ENCODE peak calls at places on chromosomes 1 and 21, in eight cellular contexts. One of them, this sample, is unnamed.

GRCh38 chr1:76314730-76315129 is 240.2 kb downstream of the ST6GALNAC3 start:
- DNase-seq in stimulated activated naive CD4-positive, alpha-beta T cell: no peak
- DNase-seq in stimulated activated CD4-positive, alpha-beta T cell treated with anti-CD3 and anti-CD28 coated beads, TNF-alpha, amount 100 ng/mL, for 1 hour: no peak
- DNase-seq in HFF-Myc: no peak
- DNase-seq in activated effector memory CD4-positive, alpha-beta T cell treated with Interleukin-2 at 50 U/mL for 16 hours: no peak
- DNase-seq in cerebellum: no peak
- DNase-seq in right lobe of liver: no peak
- DNase-seq in NCI-H1105 treated with DMSO at 0.1 percent for 48 hours: no peak
- DNase-seq in this sample: no peak

GRCh38 chr1:56585985-56586384 is 6.6 kb upstream of the PLPP3 start:
- DNase-seq in stimulated activated naive CD4-positive, alpha-beta T cell: no peak
- DNase-seq in stimulated activated CD4-positive, alpha-beta T cell treated with anti-CD3 and anti-CD28 coated beads, TNF-alpha, amount 100 ng/mL, for 1 hour: no peak
- DNase-seq in HFF-Myc: no peak
- DNase-seq in activated effector memory CD4-positive, alpha-beta T cell treated with Interleukin-2 at 50 U/mL for 16 hours: no peak
- DNase-seq in cerebellum: no peak
- DNase-seq in right lobe of liver: no peak
- DNase-seq in NCI-H1105 treated with DMSO at 0.1 percent for 48 hours: no peak
- DNase-seq in this sample: no peak

GRCh38 chr1:45394342-45394741 is 54.1 kb upstream of the MUTYH start:
- DNase-seq in stimulated activated naive CD4-positive, alpha-beta T cell: no peak
- DNase-seq in stimulated activated CD4-positive, alpha-beta T cell treated with anti-CD3 and anti-CD28 coated beads, TNF-alpha, amount 100 ng/mL, for 1 hour: no peak
- DNase-seq in HFF-Myc: no peak
- DNase-seq in activated effector memory CD4-positive, alpha-beta T cell treated with Interleukin-2 at 50 U/mL for 16 hours: no peak
- DNase-seq in cerebellum: no peak
- DNase-seq in right lobe of liver: no peak
- DNase-seq in NCI-H1105 treated with DMSO at 0.1 percent for 48 hours: no peak
- DNase-seq in this sample: no peak

GRCh38 chr1:56376188-56376984 is 203.0 kb downstream of the PLPP3 start:
- DNase-seq in stimulated activated naive CD4-positive, alpha-beta T cell: no peak
- DNase-seq in stimulated activated CD4-positive, alpha-beta T cell treated with anti-CD3 and anti-CD28 coated beads, TNF-alpha, amount 100 ng/mL, for 1 hour: no peak
- DNase-seq in HFF-Myc: no peak
- DNase-seq in activated effector memory CD4-positive, alpha-beta T cell treated with Interleukin-2 at 50 U/mL for 16 hours: no peak
- DNase-seq in cerebellum: peak
- DNase-seq in right lobe of liver: no peak
- DNase-seq in NCI-H1105 treated with DMSO at 0.1 percent for 48 hours: peak
- DNase-seq in this sample: no peak

GRCh38 chr1:27057801-27058647 is 45.4 kb upstream of the TENT5B start:
- DNase-seq in stimulated activated naive CD4-positive, alpha-beta T cell: no peak
- DNase-seq in stimulated activated CD4-positive, alpha-beta T cell treated with anti-CD3 and anti-CD28 coated beads, TNF-alpha, amount 100 ng/mL, for 1 hour: no peak
- DNase-seq in HFF-Myc: no peak
- DNase-seq in activated effector memory CD4-positive, alpha-beta T cell treated with Interleukin-2 at 50 U/mL for 16 hours: no peak
- DNase-seq in cerebellum: no peak
- DNase-seq in right lobe of liver: no peak
- DNase-seq in NCI-H1105 treated with DMSO at 0.1 percent for 48 hours: no peak
- DNase-seq in this sample: no peak

GRCh38 chr1:182781849-182782586 is 7.6 kb upstream of the NPL start:
- DNase-seq in stimulated activated naive CD4-positive, alpha-beta T cell: peak
- DNase-seq in stimulated activated CD4-positive, alpha-beta T cell treated with anti-CD3 and anti-CD28 coated beads, TNF-alpha, amount 100 ng/mL, for 1 hour: peak
- DNase-seq in HFF-Myc: no peak
- DNase-seq in activated effector memory CD4-positive, alpha-beta T cell treated with Interleukin-2 at 50 U/mL for 16 hours: peak
- DNase-seq in cerebellum: no peak
- DNase-seq in right lobe of liver: peak
- DNase-seq in NCI-H1105 treated with DMSO at 0.1 percent for 48 hours: peak
- DNase-seq in this sample: peak

GRCh38 chr1:197467881-197468280 is 199.8 kb downstream of the CRB1 start:
- DNase-seq in stimulated activated naive CD4-positive, alpha-beta T cell: no peak
- DNase-seq in stimulated activated CD4-positive, alpha-beta T cell treated with anti-CD3 and anti-CD28 coated beads, TNF-alpha, amount 100 ng/mL, for 1 hour: no peak
- DNase-seq in HFF-Myc: no peak
- DNase-seq in activated effector memory CD4-positive, alpha-beta T cell treated with Interleukin-2 at 50 U/mL for 16 hours: no peak
- DNase-seq in cerebellum: no peak
- DNase-seq in right lobe of liver: no peak
- DNase-seq in NCI-H1105 treated with DMSO at 0.1 percent for 48 hours: no peak
- DNase-seq in this sample: no peak

GRCh38 chr1:30190481-30191153 is 532.8 kb downstream of the MATN1 start:
- DNase-seq in stimulated activated naive CD4-positive, alpha-beta T cell: no peak
- DNase-seq in stimulated activated CD4-positive, alpha-beta T cell treated with anti-CD3 and anti-CD28 coated beads, TNF-alpha, amount 100 ng/mL, for 1 hour: no peak
- DNase-seq in HFF-Myc: no peak
- DNase-seq in activated effector memory CD4-positive, alpha-beta T cell treated with Interleukin-2 at 50 U/mL for 16 hours: no peak
- DNase-seq in cerebellum: no peak
- DNase-seq in right lobe of liver: no peak
- DNase-seq in NCI-H1105 treated with DMSO at 0.1 percent for 48 hours: no peak
- DNase-seq in this sample: no peak

GRCh38 chr1:47911892-47912291 is 85.3 kb downstream of the TRABD2B start:
- DNase-seq in stimulated activated naive CD4-positive, alpha-beta T cell: no peak
- DNase-seq in stimulated activated CD4-positive, alpha-beta T cell treated with anti-CD3 and anti-CD28 coated beads, TNF-alpha, amount 100 ng/mL, for 1 hour: no peak
- DNase-seq in HFF-Myc: no peak
- DNase-seq in activated effector memory CD4-positive, alpha-beta T cell treated with Interleukin-2 at 50 U/mL for 16 hours: no peak
- DNase-seq in cerebellum: no peak
- DNase-seq in right lobe of liver: no peak
- DNase-seq in NCI-H1105 treated with DMSO at 0.1 percent for 48 hours: no peak
- DNase-seq in this sample: no peak

GRCh38 chr1:5951846-5952410 is 40.3 kb downstream of the NPHP4 start:
- DNase-seq in stimulated activated naive CD4-positive, alpha-beta T cell: no peak
- DNase-seq in stimulated activated CD4-positive, alpha-beta T cell treated with anti-CD3 and anti-CD28 coated beads, TNF-alpha, amount 100 ng/mL, for 1 hour: no peak
- DNase-seq in HFF-Myc: no peak
- DNase-seq in activated effector memory CD4-positive, alpha-beta T cell treated with Interleukin-2 at 50 U/mL for 16 hours: no peak
- DNase-seq in cerebellum: no peak
- DNase-seq in right lobe of liver: no peak
- DNase-seq in NCI-H1105 treated with DMSO at 0.1 percent for 48 hours: no peak
- DNase-seq in this sample: peak

GRCh38 chr1:233127157-233127556 is 168.4 kb downstream of the PCNX2 start:
- DNase-seq in stimulated activated naive CD4-positive, alpha-beta T cell: no peak
- DNase-seq in stimulated activated CD4-positive, alpha-beta T cell treated with anti-CD3 and anti-CD28 coated beads, TNF-alpha, amount 100 ng/mL, for 1 hour: no peak
- DNase-seq in HFF-Myc: no peak
- DNase-seq in activated effector memory CD4-positive, alpha-beta T cell treated with Interleukin-2 at 50 U/mL for 16 hours: no peak
- DNase-seq in cerebellum: no peak
- DNase-seq in right lobe of liver: no peak
- DNase-seq in NCI-H1105 treated with DMSO at 0.1 percent for 48 hours: no peak
- DNase-seq in this sample: no peak

GRCh38 chr1:210647406-210648333 is 319.0 kb downstream of the HHAT start:
- DNase-seq in stimulated activated naive CD4-positive, alpha-beta T cell: no peak
- DNase-seq in stimulated activated CD4-positive, alpha-beta T cell treated with anti-CD3 and anti-CD28 coated beads, TNF-alpha, amount 100 ng/mL, for 1 hour: no peak
- DNase-seq in HFF-Myc: no peak
- DNase-seq in activated effector memory CD4-positive, alpha-beta T cell treated with Interleukin-2 at 50 U/mL for 16 hours: no peak
- DNase-seq in cerebellum: no peak
- DNase-seq in right lobe of liver: no peak
- DNase-seq in NCI-H1105 treated with DMSO at 0.1 percent for 48 hours: no peak
- DNase-seq in this sample: no peak

GRCh38 chr21:39705849-39706248 is 39.1 kb upstream of the IGSF5 start:
- DNase-seq in stimulated activated naive CD4-positive, alpha-beta T cell: no peak
- DNase-seq in stimulated activated CD4-positive, alpha-beta T cell treated with anti-CD3 and anti-CD28 coated beads, TNF-alpha, amount 100 ng/mL, for 1 hour: no peak
- DNase-seq in HFF-Myc: no peak
- DNase-seq in activated effector memory CD4-positive, alpha-beta T cell treated with Interleukin-2 at 50 U/mL for 16 hours: no peak
- DNase-seq in cerebellum: no peak
- DNase-seq in right lobe of liver: no peak
- DNase-seq in NCI-H1105 treated with DMSO at 0.1 percent for 48 hours: no peak
- DNase-seq in this sample: no peak

GRCh38 chr1:40646385-40646784 is 19.1 kb downstream of the RIMS3 start:
- DNase-seq in stimulated activated naive CD4-positive, alpha-beta T cell: no peak
- DNase-seq in stimulated activated CD4-positive, alpha-beta T cell treated with anti-CD3 and anti-CD28 coated beads, TNF-alpha, amount 100 ng/mL, for 1 hour: no peak
- DNase-seq in HFF-Myc: no peak
- DNase-seq in activated effector memory CD4-positive, alpha-beta T cell treated with Interleukin-2 at 50 U/mL for 16 hours: no peak
- DNase-seq in cerebellum: no peak
- DNase-seq in right lobe of liver: no peak
- DNase-seq in NCI-H1105 treated with DMSO at 0.1 percent for 48 hours: no peak
- DNase-seq in this sample: no peak

GRCh38 chr1:115041654-115042053 is 12.0 kb downstream of the TSHB start:
- DNase-seq in stimulated activated naive CD4-positive, alpha-beta T cell: no peak
- DNase-seq in stimulated activated CD4-positive, alpha-beta T cell treated with anti-CD3 and anti-CD28 coated beads, TNF-alpha, amount 100 ng/mL, for 1 hour: no peak
- DNase-seq in HFF-Myc: no peak
- DNase-seq in activated effector memory CD4-positive, alpha-beta T cell treated with Interleukin-2 at 50 U/mL for 16 hours: no peak
- DNase-seq in cerebellum: no peak
- DNase-seq in right lobe of liver: no peak
- DNase-seq in NCI-H1105 treated with DMSO at 0.1 percent for 48 hours: peak
- DNase-seq in this sample: no peak

GRCh38 chr1:204190212-204191211 is 5.8 kb downstream of the KISS1 start:
- DNase-seq in stimulated activated naive CD4-positive, alpha-beta T cell: no peak
- DNase-seq in stimulated activated CD4-positive, alpha-beta T cell treated with anti-CD3 and anti-CD28 coated beads, TNF-alpha, amount 100 ng/mL, for 1 hour: no peak
- DNase-seq in HFF-Myc: peak
- DNase-seq in activated effector memory CD4-positive, alpha-beta T cell treated with Interleukin-2 at 50 U/mL for 16 hours: no peak
- DNase-seq in cerebellum: no peak
- DNase-seq in right lobe of liver: peak
- DNase-seq in NCI-H1105 treated with DMSO at 0.1 percent for 48 hours: no peak
- DNase-seq in this sample: no peak

GRCh38 chr21:45041984-45042663 is 32.3 kb upstream of the ADARB1 start:
- DNase-seq in stimulated activated naive CD4-positive, alpha-beta T cell: no peak
- DNase-seq in stimulated activated CD4-positive, alpha-beta T cell treated with anti-CD3 and anti-CD28 coated beads, TNF-alpha, amount 100 ng/mL, for 1 hour: no peak
- DNase-seq in HFF-Myc: no peak
- DNase-seq in activated effector memory CD4-positive, alpha-beta T cell treated with Interleukin-2 at 50 U/mL for 16 hours: no peak
- DNase-seq in cerebellum: no peak
- DNase-seq in right lobe of liver: no peak
- DNase-seq in NCI-H1105 treated with DMSO at 0.1 percent for 48 hours: no peak
- DNase-seq in this sample: no peak

GRCh38 chr1:88777604-88778149 is 93.6 kb downstream of the PKN2 start:
- DNase-seq in stimulated activated naive CD4-positive, alpha-beta T cell: no peak
- DNase-seq in stimulated activated CD4-positive, alpha-beta T cell treated with anti-CD3 and anti-CD28 coated beads, TNF-alpha, amount 100 ng/mL, for 1 hour: no peak
- DNase-seq in HFF-Myc: no peak
- DNase-seq in activated effector memory CD4-positive, alpha-beta T cell treated with Interleukin-2 at 50 U/mL for 16 hours: no peak
- DNase-seq in cerebellum: no peak
- DNase-seq in right lobe of liver: no peak
- DNase-seq in NCI-H1105 treated with DMSO at 0.1 percent for 48 hours: no peak
- DNase-seq in this sample: no peak

GRCh38 chr1:152543808-152544207 is 22.8 kb downstream of the LCE3E start:
- DNase-seq in stimulated activated naive CD4-positive, alpha-beta T cell: no peak
- DNase-seq in stimulated activated CD4-positive, alpha-beta T cell treated with anti-CD3 and anti-CD28 coated beads, TNF-alpha, amount 100 ng/mL, for 1 hour: no peak
- DNase-seq in HFF-Myc: no peak
- DNase-seq in activated effector memory CD4-positive, alpha-beta T cell treated with Interleukin-2 at 50 U/mL for 16 hours: no peak
- DNase-seq in cerebellum: no peak
- DNase-seq in right lobe of liver: no peak
- DNase-seq in NCI-H1105 treated with DMSO at 0.1 percent for 48 hours: no peak
- DNase-seq in this sample: no peak

GRCh38 chr1:36366091-36366661 is 19.5 kb downstream of the STK40 start:
- DNase-seq in stimulated activated naive CD4-positive, alpha-beta T cell: peak
- DNase-seq in stimulated activated CD4-positive, alpha-beta T cell treated with anti-CD3 and anti-CD28 coated beads, TNF-alpha, amount 100 ng/mL, for 1 hour: no peak
- DNase-seq in HFF-Myc: no peak
- DNase-seq in activated effector memory CD4-positive, alpha-beta T cell treated with Interleukin-2 at 50 U/mL for 16 hours: peak
- DNase-seq in cerebellum: peak
- DNase-seq in right lobe of liver: peak
- DNase-seq in NCI-H1105 treated with DMSO at 0.1 percent for 48 hours: no peak
- DNase-seq in this sample: peak

GRCh38 chr1:84122780-84123382 is 21.2 kb upstream of the PRKACB start:
- DNase-seq in stimulated activated naive CD4-positive, alpha-beta T cell: no peak
- DNase-seq in stimulated activated CD4-positive, alpha-beta T cell treated with anti-CD3 and anti-CD28 coated beads, TNF-alpha, amount 100 ng/mL, for 1 hour: peak
- DNase-seq in HFF-Myc: peak
- DNase-seq in activated effector memory CD4-positive, alpha-beta T cell treated with Interleukin-2 at 50 U/mL for 16 hours: no peak
- DNase-seq in cerebellum: peak
- DNase-seq in right lobe of liver: peak
- DNase-seq in NCI-H1105 treated with DMSO at 0.1 percent for 48 hours: peak
- DNase-seq in this sample: peak

GRCh38 chr1:229230893-229231753 is 39.8 kb upstream of the RAB4A start:
- DNase-seq in stimulated activated naive CD4-positive, alpha-beta T cell: no peak
- DNase-seq in stimulated activated CD4-positive, alpha-beta T cell treated with anti-CD3 and anti-CD28 coated beads, TNF-alpha, amount 100 ng/mL, for 1 hour: no peak
- DNase-seq in HFF-Myc: no peak
- DNase-seq in activated effector memory CD4-positive, alpha-beta T cell treated with Interleukin-2 at 50 U/mL for 16 hours: no peak
- DNase-seq in cerebellum: no peak
- DNase-seq in right lobe of liver: no peak
- DNase-seq in NCI-H1105 treated with DMSO at 0.1 percent for 48 hours: peak
- DNase-seq in this sample: no peak

GRCh38 chr1:232669981-232670763 is 40.2 kb upstream of the SIPA1L2 start:
- DNase-seq in stimulated activated naive CD4-positive, alpha-beta T cell: no peak
- DNase-seq in stimulated activated CD4-positive, alpha-beta T cell treated with anti-CD3 and anti-CD28 coated beads, TNF-alpha, amount 100 ng/mL, for 1 hour: no peak
- DNase-seq in HFF-Myc: no peak
- DNase-seq in activated effector memory CD4-positive, alpha-beta T cell treated with Interleukin-2 at 50 U/mL for 16 hours: no peak
- DNase-seq in cerebellum: no peak
- DNase-seq in right lobe of liver: no peak
- DNase-seq in NCI-H1105 treated with DMSO at 0.1 percent for 48 hours: no peak
- DNase-seq in this sample: no peak